ENCODE peak calls at places on chromosomes 5 and 9, in ten cellular contexts. One of them, this sample, is unnamed. For H3K4me1, the result is how much of the 10 kb centered on the place peaks cover.

GRCh38 chr9:116340270-116340669 is 186.7 kb downstream of the PAPPA start:
- DNase-seq in transverse colon: no peak
- DNase-seq in HCT116: no peak
- DNase-seq in GM23338: no peak
- DNase-seq in stomach: no peak
- DNase-seq in endothelial cell of umbilical vein: no peak
- DNase-seq in H1: no peak
- DNase-seq in breast epithelium: no peak
- DNase-seq in suprapubic skin: no peak
- DNase-seq in SK-N-SH: no peak
- DNase-seq in this sample: no peak

GRCh38 chr9:92668746-92669526 is 995 bp downstream of the IPPK start:
- DNase-seq in suprapubic skin: peak
- DNase-seq in H1: no peak
- DNase-seq in transverse colon: peak
- DNase-seq in endothelial cell of umbilical vein: peak
- DNase-seq in SK-N-SH: peak
- DNase-seq in GM23338: peak
- DNase-seq in stomach: no peak
- DNase-seq in breast epithelium: peak
- DNase-seq in HCT116: no peak
- DNase-seq in this sample: no peak

GRCh38 chr9:35042081-35042604 is 30.3 kb downstream of the VCP start:
- DNase-seq in suprapubic skin: no peak
- DNase-seq in endothelial cell of umbilical vein: no peak
- DNase-seq in transverse colon: no peak
- DNase-seq in stomach: no peak
- DNase-seq in SK-N-SH: no peak
- DNase-seq in HCT116: no peak
- DNase-seq in breast epithelium: no peak
- DNase-seq in H1: no peak
- DNase-seq in GM23338: no peak
- DNase-seq in this sample: no peak

GRCh38 chr9:81650836-81651545 is 38.4 kb downstream of the TLE1 start:
- DNase-seq in transverse colon: no peak
- DNase-seq in H1: no peak
- DNase-seq in breast epithelium: no peak
- DNase-seq in HCT116: no peak
- DNase-seq in endothelial cell of umbilical vein: no peak
- DNase-seq in stomach: no peak
- DNase-seq in SK-N-SH: no peak
- DNase-seq in GM23338: no peak
- DNase-seq in suprapubic skin: no peak
- DNase-seq in this sample: no peak

GRCh38 chr9:26940779-26941178 is 6.3 kb downstream of the PLAA start:
- DNase-seq in transverse colon: no peak
- DNase-seq in H1: no peak
- DNase-seq in GM23338: no peak
- DNase-seq in stomach: no peak
- DNase-seq in endothelial cell of umbilical vein: no peak
- DNase-seq in suprapubic skin: no peak
- DNase-seq in HCT116: no peak
- DNase-seq in breast epithelium: no peak
- DNase-seq in SK-N-SH: no peak
- DNase-seq in this sample: no peak

GRCh38 chr5:156934450-156935211 is 28.4 kb downstream of the TIMD4 start:
- DNase-seq in suprapubic skin: no peak
- DNase-seq in H1: no peak
- DNase-seq in endothelial cell of umbilical vein: no peak
- DNase-seq in stomach: no peak
- DNase-seq in HCT116: peak
- DNase-seq in breast epithelium: no peak
- DNase-seq in GM23338: peak
- DNase-seq in transverse colon: peak
- DNase-seq in SK-N-SH: peak
- DNase-seq in this sample: no peak

GRCh38 chr9:86500667-86501435 is 146.6 kb upstream of the TUT7 start:
- DNase-seq in stomach: no peak
- DNase-seq in breast epithelium: no peak
- DNase-seq in HCT116: no peak
- DNase-seq in suprapubic skin: no peak
- DNase-seq in H1: no peak
- DNase-seq in SK-N-SH: no peak
- DNase-seq in endothelial cell of umbilical vein: no peak
- DNase-seq in GM23338: no peak
- DNase-seq in transverse colon: no peak
- DNase-seq in this sample: no peak

GRCh38 chr9:131111854-131112311 is 13.5 kb upstream of the NUP214 start:
- DNase-seq in breast epithelium: no peak
- DNase-seq in HCT116: no peak
- DNase-seq in GM23338: peak
- DNase-seq in stomach: no peak
- DNase-seq in endothelial cell of umbilical vein: no peak
- DNase-seq in SK-N-SH: no peak
- DNase-seq in transverse colon: no peak
- DNase-seq in suprapubic skin: no peak
- DNase-seq in H1: no peak
- DNase-seq in this sample: no peak

GRCh38 chr5:67193479-67193878 is 3.1 kb downstream of the CD180 start:
- DNase-seq in SK-N-SH: no peak
- DNase-seq in breast epithelium: no peak
- DNase-seq in HCT116: no peak
- DNase-seq in H1: no peak
- DNase-seq in suprapubic skin: no peak
- DNase-seq in GM23338: no peak
- DNase-seq in stomach: no peak
- DNase-seq in endothelial cell of umbilical vein: no peak
- DNase-seq in transverse colon: no peak
- DNase-seq in this sample: no peak

GRCh38 chr5:143262393-143263174 is 140.9 kb downstream of the NR3C1 start:
- DNase-seq in H1: no peak
- DNase-seq in transverse colon: no peak
- DNase-seq in SK-N-SH: no peak
- DNase-seq in breast epithelium: no peak
- DNase-seq in GM23338: no peak
- DNase-seq in stomach: no peak
- DNase-seq in HCT116: peak
- DNase-seq in suprapubic skin: no peak
- DNase-seq in endothelial cell of umbilical vein: peak
- DNase-seq in this sample: no peak

GRCh38 chr5:108119123-108119522 is 262.8 kb downstream of the FBXL17 start:
- DNase-seq in H1: no peak
- DNase-seq in stomach: no peak
- DNase-seq in GM23338: no peak
- DNase-seq in transverse colon: no peak
- DNase-seq in suprapubic skin: no peak
- DNase-seq in HCT116: no peak
- DNase-seq in SK-N-SH: no peak
- DNase-seq in endothelial cell of umbilical vein: no peak
- DNase-seq in breast epithelium: no peak
- DNase-seq in this sample: no peak

GRCh38 chr5:127228540-127229184 is 61.9 kb upstream of the MEGF10 start:
- DNase-seq in suprapubic skin: no peak
- DNase-seq in SK-N-SH: peak
- DNase-seq in breast epithelium: no peak
- DNase-seq in stomach: no peak
- DNase-seq in H1: no peak
- DNase-seq in transverse colon: peak
- DNase-seq in endothelial cell of umbilical vein: no peak
- DNase-seq in GM23338: peak
- DNase-seq in HCT116: no peak
- DNase-seq in this sample: no peak

GRCh38 chr5:181221105-181221791 is 1.8 kb upstream of the TRIM41 start:
- DNase-seq in transverse colon: peak
- DNase-seq in GM23338: peak
- DNase-seq in endothelial cell of umbilical vein: no peak
- DNase-seq in breast epithelium: peak
- DNase-seq in SK-N-SH: no peak
- DNase-seq in HCT116: no peak
- DNase-seq in suprapubic skin: no peak
- DNase-seq in H1: no peak
- DNase-seq in stomach: no peak
- DNase-seq in this sample: no peak
- TF ChIP-seq POLR2AphosphoS5 in transverse colon: no peak
- TF ChIP-seq POLR2AphosphoS5 in GM23338: no peak
- TF ChIP-seq POLR2AphosphoS5 in endothelial cell of umbilical vein: no peak
- TF ChIP-seq POLR2AphosphoS5 in breast epithelium: no peak
- TF ChIP-seq POLR2AphosphoS5 in SK-N-SH: no peak
- TF ChIP-seq POLR2AphosphoS5 in HCT116: no peak
- TF ChIP-seq POLR2AphosphoS5 in suprapubic skin: no peak
- TF ChIP-seq POLR2AphosphoS5 in H1: no peak
- TF ChIP-seq POLR2AphosphoS5 in stomach: no peak
- TF ChIP-seq POLR2AphosphoS5 in this sample: no peak

DNA sequence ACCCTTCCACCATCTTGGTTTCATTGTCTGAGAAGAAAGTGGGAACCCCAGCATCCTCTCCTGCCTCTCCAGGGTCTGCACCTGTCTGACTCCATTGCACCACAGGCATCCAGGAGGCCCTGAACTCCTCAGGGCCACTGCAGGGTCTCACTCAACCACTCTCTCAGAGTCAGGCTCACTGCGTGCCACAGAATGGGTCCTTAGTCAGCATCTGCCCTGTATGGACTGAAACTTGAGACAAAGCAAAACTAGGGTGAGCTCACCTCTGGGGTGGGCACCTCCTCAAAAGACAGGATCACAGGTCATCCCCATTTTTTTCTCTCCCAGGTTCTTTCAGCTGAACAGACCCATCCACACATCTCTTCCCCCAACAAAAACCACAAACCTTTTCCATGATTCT is 59.2 kb upstream of the CPEB4 start:
- DNase-seq in suprapubic skin: no peak
- DNase-seq in breast epithelium: no peak
- DNase-seq in HCT116: no peak
- DNase-seq in GM23338: no peak
- DNase-seq in SK-N-SH: no peak
- DNase-seq in H1: no peak
- DNase-seq in endothelial cell of umbilical vein: no peak
- DNase-seq in transverse colon: no peak
- DNase-seq in stomach: no peak
- DNase-seq in this sample: no peak
- H3K4me1 ChIP-seq in suprapubic skin: under half
- H3K4me1 ChIP-seq in breast epithelium: under half
- H3K4me1 ChIP-seq in HCT116: under half
- H3K4me1 ChIP-seq in GM23338: under half
- H3K4me1 ChIP-seq in SK-N-SH: under half
- H3K4me1 ChIP-seq in H1: under half
- H3K4me1 ChIP-seq in endothelial cell of umbilical vein: under half
- H3K4me1 ChIP-seq in transverse colon: under half
- H3K4me1 ChIP-seq in stomach: under half
- H3K4me1 ChIP-seq in this sample: under half

GRCh38 chr9:77750284-77750683 is 102.2 kb upstream of the GNA14 start:
- DNase-seq in suprapubic skin: no peak
- DNase-seq in stomach: no peak
- DNase-seq in GM23338: no peak
- DNase-seq in transverse colon: no peak
- DNase-seq in H1: no peak
- DNase-seq in endothelial cell of umbilical vein: peak
- DNase-seq in SK-N-SH: peak
- DNase-seq in HCT116: no peak
- DNase-seq in breast epithelium: no peak
- DNase-seq in this sample: no peak

GRCh38 chr9:77752566-77752965 is 104.4 kb upstream of the GNA14 start:
- DNase-seq in H1: no peak
- DNase-seq in suprapubic skin: no peak
- DNase-seq in endothelial cell of umbilical vein: no peak
- DNase-seq in stomach: no peak
- DNase-seq in transverse colon: no peak
- DNase-seq in HCT116: no peak
- DNase-seq in breast epithelium: no peak
- DNase-seq in GM23338: no peak
- DNase-seq in SK-N-SH: no peak
- DNase-seq in this sample: no peak

GRCh38 chr9:77753183-77753582 is 105.1 kb upstream of the GNA14 start:
- DNase-seq in transverse colon: no peak
- DNase-seq in GM23338: no peak
- DNase-seq in SK-N-SH: no peak
- DNase-seq in suprapubic skin: no peak
- DNase-seq in stomach: no peak
- DNase-seq in HCT116: no peak
- DNase-seq in endothelial cell of umbilical vein: no peak
- DNase-seq in H1: no peak
- DNase-seq in breast epithelium: no peak
- DNase-seq in this sample: no peak

GRCh38 chr9:77750981-77751340 is 102.8 kb upstream of the GNA14 start:
- DNase-seq in HCT116: no peak
- DNase-seq in transverse colon: no peak
- DNase-seq in breast epithelium: no peak
- DNase-seq in endothelial cell of umbilical vein: peak
- DNase-seq in GM23338: no peak
- DNase-seq in H1: no peak
- DNase-seq in stomach: no peak
- DNase-seq in suprapubic skin: no peak
- DNase-seq in SK-N-SH: peak
- DNase-seq in this sample: no peak

DNA sequence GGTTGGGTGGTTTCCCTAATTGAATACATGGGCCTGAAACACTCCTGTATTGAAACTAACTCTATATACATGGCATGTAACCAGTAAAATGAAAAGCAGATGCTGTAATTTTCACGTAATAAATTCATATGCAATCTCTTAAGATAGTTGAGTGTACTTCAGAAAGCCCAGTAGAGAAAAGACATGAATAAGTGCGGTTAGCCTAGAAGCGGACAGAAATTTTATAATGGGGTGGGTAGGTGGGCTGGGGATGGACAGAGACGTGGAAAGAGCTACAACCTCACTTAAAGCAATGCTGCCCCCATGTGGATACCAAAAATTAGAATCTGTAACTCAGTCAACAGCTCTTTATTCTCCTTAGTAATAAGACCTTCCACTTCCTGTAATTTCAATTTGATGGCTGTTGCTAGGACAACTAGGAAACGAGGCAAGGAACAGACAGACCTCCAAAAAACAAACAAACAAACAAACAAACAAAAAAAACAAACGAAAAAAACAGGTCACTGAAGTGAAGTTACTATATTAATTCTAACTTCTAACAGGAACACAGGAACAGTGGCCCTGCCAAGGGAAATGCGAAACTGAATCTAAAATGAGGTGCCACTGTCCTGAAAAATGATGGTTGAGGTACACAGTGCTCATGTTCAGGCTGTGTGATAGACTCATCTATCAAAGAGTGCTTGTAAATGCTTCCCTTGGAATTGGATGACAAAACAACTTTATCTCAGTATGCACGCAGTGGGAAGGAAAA is 103.4 kb upstream of the GNA14 start:
- DNase-seq in HCT116: peak
- DNase-seq in endothelial cell of umbilical vein: peak
- DNase-seq in breast epithelium: no peak
- DNase-seq in transverse colon: no peak
- DNase-seq in stomach: no peak
- DNase-seq in suprapubic skin: no peak
- DNase-seq in H1: no peak
- DNase-seq in SK-N-SH: peak
- DNase-seq in GM23338: peak
- DNase-seq in this sample: no peak
- TF ChIP-seq POLR2AphosphoS5 in HCT116: no peak
- TF ChIP-seq POLR2AphosphoS5 in endothelial cell of umbilical vein: no peak
- TF ChIP-seq POLR2AphosphoS5 in breast epithelium: no peak
- TF ChIP-seq POLR2AphosphoS5 in transverse colon: peak
- TF ChIP-seq POLR2AphosphoS5 in stomach: no peak
- TF ChIP-seq POLR2AphosphoS5 in suprapubic skin: no peak
- TF ChIP-seq POLR2AphosphoS5 in H1: no peak
- TF ChIP-seq POLR2AphosphoS5 in SK-N-SH: peak
- TF ChIP-seq POLR2AphosphoS5 in GM23338: no peak
- TF ChIP-seq POLR2AphosphoS5 in this sample: peak

GRCh38 chr5:132059043-132059695 is 1.3 kb upstream of the IL3 start:
- DNase-seq in breast epithelium: no peak
- DNase-seq in GM23338: no peak
- DNase-seq in endothelial cell of umbilical vein: no peak
- DNase-seq in SK-N-SH: peak
- DNase-seq in stomach: peak
- DNase-seq in H1: no peak
- DNase-seq in suprapubic skin: peak
- DNase-seq in HCT116: no peak
- DNase-seq in transverse colon: peak
- DNase-seq in this sample: peak
- H3K4me1 ChIP-seq in breast epithelium: under half
- H3K4me1 ChIP-seq in GM23338: under half
- H3K4me1 ChIP-seq in endothelial cell of umbilical vein: under half
- H3K4me1 ChIP-seq in SK-N-SH: under half
- H3K4me1 ChIP-seq in stomach: under half
- H3K4me1 ChIP-seq in H1: under half
- H3K4me1 ChIP-seq in suprapubic skin: under half
- H3K4me1 ChIP-seq in HCT116: under half
- H3K4me1 ChIP-seq in transverse colon: under half
- H3K4me1 ChIP-seq in this sample: under half